ENCODE peak calls at places on chromosomes 11 and 22, in six cellular contexts. H is pancreas; I is MV-4-11; P is AG08395; S is activated CD8-positive, alpha-beta T cell treated with anti-CD3 and anti-CD28 coated beads for 36 hours; G is T-helper 9 cell. C is an unnamed sample.

GRCh38 chr22:29156507-29156906 is 49.2 kb upstream of the EMID1 start:
- DNase-seq in I (no peak), H (no peak), G (no peak), S (no peak), P (peak; percentile 25), C (peak; percentile 32)

GRCh38 chr11:20353829-20354434 is 9.6 kb upstream of the HTATIP2 start:
- DNase-seq in P (peak; percentile 52), S (peak; percentile 42), H (peak; percentile 32), G (peak; percentile 8), I (no peak), C (no peak)

GRCh38 chr22:38736257-38736570 is 19.6 kb downstream of the SUN2 start:
- DNase-seq in P (no peak), H (no peak), S (peak; percentile 34), I (no peak), G (no peak), C (no peak)

GRCh38 chr11:111978028-111978771 is 41.1 kb downstream of the DIXDC1 start:
- DNase-seq in S (no peak), I (no peak), G (no peak), P (peak; percentile 94), H (no peak), C (peak; percentile 35)

GRCh38 chr22:36413022-36413770 is 25.4 kb upstream of the MYH9 start:
- DNase-seq in I (no peak), H (peak; percentile 52), G (no peak), S (peak; percentile 22), P (no peak), C (no peak)

GRCh38 chr11:25068451-25068850 is 571.6 kb downstream of the LUZP2 start:
- DNase-seq in I (no peak), S (no peak), H (no peak), G (no peak), P (no peak), C (no peak)

GRCh38 chr22:41742918-41743317 is 43.6 kb downstream of the MEI1 start:
- DNase-seq in P (no peak), I (no peak), H (no peak), S (no peak), G (no peak), C (no peak)

GRCh38 chr11:92227954-92228935 is 3.6 kb downstream of the FAT3 start:
- DNase-seq in P (peak; percentile 16), G (no peak), H (no peak), S (no peak), I (no peak), C (no peak)

GRCh38 chr11:78870655-78871054 is 296.0 kb upstream of the NARS2 start:
- DNase-seq in S (no peak), H (no peak), P (no peak), I (no peak), G (no peak), C (no peak)

GRCh38 chr11:84788220-84788619 is 838.9 kb downstream of the DLG2 start:
- DNase-seq in S (no peak), G (no peak), H (no peak), P (no peak), I (no peak), C (no peak)

GRCh38 chr11:42524534-42525227 is 787.1 kb upstream of the API5 start:
- DNase-seq in S (peak; percentile 28), G (no peak), P (peak; percentile 48), I (peak; percentile 80), H (peak; percentile 65), C (no peak)

GRCh38 chr11:20112291-20113146 is 47.8 kb downstream of the DBX1 start:
- DNase-seq in G (no peak), P (peak; percentile 93), S (peak; percentile 7), I (peak; percentile 58), H (peak; percentile 86), C (peak; percentile 70)

GRCh38 chr11:37770145-37770544 is 1172.1 kb upstream of the RAG2 start:
- DNase-seq in G (no peak), I (no peak), H (no peak), S (no peak), P (no peak), C (no peak)

GRCh38 chr11:44601471-44602370 is 36.3 kb downstream of the CD82 start:
- DNase-seq in H (no peak), S (peak; percentile 68), I (no peak), P (no peak), G (no peak), C (no peak)

GRCh38 chr11:2944953-2945756 is 15.9 kb upstream of the PHLDA2 start:
- DNase-seq in H (peak; percentile 76), P (peak; percentile 90), G (no peak), S (peak; percentile 73), I (peak; percentile 55), C (peak; percentile 96)

GRCh38 chr11:134556186-134556585 is 144.1 kb upstream of the B3GAT1 start:
- DNase-seq in I (no peak), P (no peak), G (no peak), S (no peak), H (no peak), C (no peak)

GRCh38 chr11:112785717-112786116 is 175.5 kb upstream of the NCAM1 start:
- DNase-seq in S (no peak), G (no peak), H (no peak), P (peak; percentile 87), I (no peak), C (no peak)

GRCh38 chr22:49951986-49952896 is 8.3 kb upstream of the PIM3 start:
- DNase-seq in H (no peak), G (no peak), S (no peak), P (peak; percentile 76), I (no peak), C (peak; percentile 81)

GRCh38 chr11:26947379-26947844 is 46.5 kb upstream of the FIBIN start:
- DNase-seq in G (no peak), H (no peak), I (no peak), P (peak; percentile 92), S (no peak), C (peak; percentile 49)

C was measured in left lung.